ENCODE peak calls at places on chromosome 11, in four cellular contexts. One of them, this sample, is unnamed.

GRCh38 chr11:41245704-41246398 is 213.6 kb downstream of the LRRC4C start:
- DNase-seq in cardiac fibroblast: no peak
- DNase-seq in activated B cell treated with CpG ODN at 0.5 μM for 24 hours: no peak
- DNase-seq in stimulated activated CD4-positive, alpha-beta T cell treated with anti-CD3 and anti-CD28 coated beads, Interleukin-12 subunit alpha, Interleukin-12 subunit beta, amount 100 ng/mL, for 48 hours: no peak
- DNase-seq in this sample: no peak

GRCh38 chr11:85806016-85806415 is 4.9 kb downstream of the SYTL2 start:
- DNase-seq in cardiac fibroblast: no peak
- DNase-seq in activated B cell treated with CpG ODN at 0.5 μM for 24 hours: no peak
- DNase-seq in stimulated activated CD4-positive, alpha-beta T cell treated with anti-CD3 and anti-CD28 coated beads, Interleukin-12 subunit alpha, Interleukin-12 subunit beta, amount 100 ng/mL, for 48 hours: no peak
- DNase-seq in this sample: no peak

GRCh38 chr11:76783294-76783900 is at the start of gene TSKU:
- DNase-seq in cardiac fibroblast: no peak
- DNase-seq in activated B cell treated with CpG ODN at 0.5 μM for 24 hours: no peak
- DNase-seq in stimulated activated CD4-positive, alpha-beta T cell treated with anti-CD3 and anti-CD28 coated beads, Interleukin-12 subunit alpha, Interleukin-12 subunit beta, amount 100 ng/mL, for 48 hours: no peak
- DNase-seq in this sample: no peak

GRCh38 chr11:125494987-125495725 is 909 bp downstream of the FEZ1 start:
- DNase-seq in cardiac fibroblast: peak; percentile 49
- DNase-seq in activated B cell treated with CpG ODN at 0.5 μM for 24 hours: peak; percentile 35
- DNase-seq in stimulated activated CD4-positive, alpha-beta T cell treated with anti-CD3 and anti-CD28 coated beads, Interleukin-12 subunit alpha, Interleukin-12 subunit beta, amount 100 ng/mL, for 48 hours: no peak
- DNase-seq in this sample: peak; percentile 33

GRCh38 chr11:910044-910588 is 494 bp downstream of the CHID1 start:
- DNase-seq in cardiac fibroblast: no peak
- DNase-seq in activated B cell treated with CpG ODN at 0.5 μM for 24 hours: no peak
- DNase-seq in stimulated activated CD4-positive, alpha-beta T cell treated with anti-CD3 and anti-CD28 coated beads, Interleukin-12 subunit alpha, Interleukin-12 subunit beta, amount 100 ng/mL, for 48 hours: no peak
- DNase-seq in this sample: no peak

GRCh38 chr11:95154514-95154913 is 64.9 kb downstream of the ENDOD1 start:
- DNase-seq in cardiac fibroblast: peak; percentile 73
- DNase-seq in activated B cell treated with CpG ODN at 0.5 μM for 24 hours: peak; percentile 28
- DNase-seq in stimulated activated CD4-positive, alpha-beta T cell treated with anti-CD3 and anti-CD28 coated beads, Interleukin-12 subunit alpha, Interleukin-12 subunit beta, amount 100 ng/mL, for 48 hours: peak; percentile 55
- DNase-seq in this sample: peak; percentile 67

GRCh38 chr11:88555018-88555828 is 217.7 kb upstream of the CTSC start:
- DNase-seq in cardiac fibroblast: peak; percentile 98
- DNase-seq in activated B cell treated with CpG ODN at 0.5 μM for 24 hours: no peak
- DNase-seq in stimulated activated CD4-positive, alpha-beta T cell treated with anti-CD3 and anti-CD28 coated beads, Interleukin-12 subunit alpha, Interleukin-12 subunit beta, amount 100 ng/mL, for 48 hours: no peak
- DNase-seq in this sample: peak; percentile 100

GRCh38 chr11:57641426-57641825 is 8.3 kb downstream of the YPEL4 start:
- DNase-seq in cardiac fibroblast: peak; percentile 81
- DNase-seq in activated B cell treated with CpG ODN at 0.5 μM for 24 hours: no peak
- DNase-seq in stimulated activated CD4-positive, alpha-beta T cell treated with anti-CD3 and anti-CD28 coated beads, Interleukin-12 subunit alpha, Interleukin-12 subunit beta, amount 100 ng/mL, for 48 hours: no peak
- DNase-seq in this sample: peak; percentile 75

GRCh38 chr11:940496-941135 is 14.9 kb downstream of the AP2A2 start:
- DNase-seq in cardiac fibroblast: no peak
- DNase-seq in activated B cell treated with CpG ODN at 0.5 μM for 24 hours: no peak
- DNase-seq in stimulated activated CD4-positive, alpha-beta T cell treated with anti-CD3 and anti-CD28 coated beads, Interleukin-12 subunit alpha, Interleukin-12 subunit beta, amount 100 ng/mL, for 48 hours: no peak
- DNase-seq in this sample: no peak

GRCh38 chr11:6270584-6271246 is 11.1 kb downstream of the CCKBR start:
- DNase-seq in cardiac fibroblast: no peak
- DNase-seq in activated B cell treated with CpG ODN at 0.5 μM for 24 hours: no peak
- DNase-seq in stimulated activated CD4-positive, alpha-beta T cell treated with anti-CD3 and anti-CD28 coated beads, Interleukin-12 subunit alpha, Interleukin-12 subunit beta, amount 100 ng/mL, for 48 hours: no peak
- DNase-seq in this sample: no peak

GRCh38 chr11:10973416-10973815 is 115.6 kb upstream of the ZBED5 start:
- DNase-seq in cardiac fibroblast: no peak
- DNase-seq in activated B cell treated with CpG ODN at 0.5 μM for 24 hours: no peak
- DNase-seq in stimulated activated CD4-positive, alpha-beta T cell treated with anti-CD3 and anti-CD28 coated beads, Interleukin-12 subunit alpha, Interleukin-12 subunit beta, amount 100 ng/mL, for 48 hours: no peak
- DNase-seq in this sample: no peak

GRCh38 chr11:102530558-102530957 is at the start of gene MMP7:
- DNase-seq in cardiac fibroblast: peak; percentile 15
- DNase-seq in activated B cell treated with CpG ODN at 0.5 μM for 24 hours: no peak
- DNase-seq in stimulated activated CD4-positive, alpha-beta T cell treated with anti-CD3 and anti-CD28 coated beads, Interleukin-12 subunit alpha, Interleukin-12 subunit beta, amount 100 ng/mL, for 48 hours: no peak
- DNase-seq in this sample: peak; percentile 72

GRCh38 chr11:62770778-62771143 is 435 bp upstream of the TAF6L start:
- DNase-seq in cardiac fibroblast: no peak
- DNase-seq in activated B cell treated with CpG ODN at 0.5 μM for 24 hours: no peak
- DNase-seq in stimulated activated CD4-positive, alpha-beta T cell treated with anti-CD3 and anti-CD28 coated beads, Interleukin-12 subunit alpha, Interleukin-12 subunit beta, amount 100 ng/mL, for 48 hours: no peak
- DNase-seq in this sample: no peak

GRCh38 chr11:62771144-62772021 is at the start of gene TAF6L:
- DNase-seq in cardiac fibroblast: peak; percentile 98
- DNase-seq in activated B cell treated with CpG ODN at 0.5 μM for 24 hours: peak; percentile 81
- DNase-seq in stimulated activated CD4-positive, alpha-beta T cell treated with anti-CD3 and anti-CD28 coated beads, Interleukin-12 subunit alpha, Interleukin-12 subunit beta, amount 100 ng/mL, for 48 hours: peak; percentile 94
- DNase-seq in this sample: peak; percentile 96

GRCh38 chr11:111634981-111635705 is 32.9 kb downstream of the SIK2 start:
- DNase-seq in cardiac fibroblast: peak; percentile 34
- DNase-seq in activated B cell treated with CpG ODN at 0.5 μM for 24 hours: no peak
- DNase-seq in stimulated activated CD4-positive, alpha-beta T cell treated with anti-CD3 and anti-CD28 coated beads, Interleukin-12 subunit alpha, Interleukin-12 subunit beta, amount 100 ng/mL, for 48 hours: no peak
- DNase-seq in this sample: peak; percentile 81

GRCh38 chr11:101061606-101062005 is 68.0 kb downstream of the PGR start:
- DNase-seq in cardiac fibroblast: peak; percentile 77
- DNase-seq in activated B cell treated with CpG ODN at 0.5 μM for 24 hours: no peak
- DNase-seq in stimulated activated CD4-positive, alpha-beta T cell treated with anti-CD3 and anti-CD28 coated beads, Interleukin-12 subunit alpha, Interleukin-12 subunit beta, amount 100 ng/mL, for 48 hours: no peak
- DNase-seq in this sample: no peak

GRCh38 chr11:3022300-3022967 is 30.3 kb upstream of the NAP1L4 start:
- DNase-seq in cardiac fibroblast: peak; percentile 83
- DNase-seq in activated B cell treated with CpG ODN at 0.5 μM for 24 hours: no peak
- DNase-seq in stimulated activated CD4-positive, alpha-beta T cell treated with anti-CD3 and anti-CD28 coated beads, Interleukin-12 subunit alpha, Interleukin-12 subunit beta, amount 100 ng/mL, for 48 hours: no peak
- DNase-seq in this sample: peak; percentile 90

GRCh38 chr11:77559686-77560425 is 29.9 kb upstream of the AQP11 start:
- DNase-seq in cardiac fibroblast: peak; percentile 35
- DNase-seq in activated B cell treated with CpG ODN at 0.5 μM for 24 hours: no peak
- DNase-seq in stimulated activated CD4-positive, alpha-beta T cell treated with anti-CD3 and anti-CD28 coated beads, Interleukin-12 subunit alpha, Interleukin-12 subunit beta, amount 100 ng/mL, for 48 hours: no peak
- DNase-seq in this sample: peak; percentile 92

GRCh38 chr11:117862019-117862725 is 14.3 kb downstream of the FXYD6 start:
- DNase-seq in cardiac fibroblast: no peak
- DNase-seq in activated B cell treated with CpG ODN at 0.5 μM for 24 hours: no peak
- DNase-seq in stimulated activated CD4-positive, alpha-beta T cell treated with anti-CD3 and anti-CD28 coated beads, Interleukin-12 subunit alpha, Interleukin-12 subunit beta, amount 100 ng/mL, for 48 hours: no peak
- DNase-seq in this sample: no peak

GRCh38 chr11:10498426-10499250 is 42.3 kb downstream of the RNF141 start:
- DNase-seq in cardiac fibroblast: no peak
- DNase-seq in activated B cell treated with CpG ODN at 0.5 μM for 24 hours: no peak
- DNase-seq in stimulated activated CD4-positive, alpha-beta T cell treated with anti-CD3 and anti-CD28 coated beads, Interleukin-12 subunit alpha, Interleukin-12 subunit beta, amount 100 ng/mL, for 48 hours: no peak
- DNase-seq in this sample: no peak

GRCh38 chr11:57213282-57214086 is 23.6 kb downstream of the APLNR start:
- DNase-seq in cardiac fibroblast: peak; percentile 60
- DNase-seq in activated B cell treated with CpG ODN at 0.5 μM for 24 hours: no peak
- DNase-seq in stimulated activated CD4-positive, alpha-beta T cell treated with anti-CD3 and anti-CD28 coated beads, Interleukin-12 subunit alpha, Interleukin-12 subunit beta, amount 100 ng/mL, for 48 hours: no peak
- DNase-seq in this sample: peak; percentile 32

GRCh38 chr11:12769834-12770345 is 95.7 kb downstream of the TEAD1 start:
- DNase-seq in cardiac fibroblast: peak; percentile 89
- DNase-seq in activated B cell treated with CpG ODN at 0.5 μM for 24 hours: no peak
- DNase-seq in stimulated activated CD4-positive, alpha-beta T cell treated with anti-CD3 and anti-CD28 coated beads, Interleukin-12 subunit alpha, Interleukin-12 subunit beta, amount 100 ng/mL, for 48 hours: no peak
- DNase-seq in this sample: peak; percentile 85

GRCh38 chr11:64348611-64349387 is 8.8 kb downstream of the CCDC88B start:
- DNase-seq in cardiac fibroblast: no peak
- DNase-seq in activated B cell treated with CpG ODN at 0.5 μM for 24 hours: no peak
- DNase-seq in stimulated activated CD4-positive, alpha-beta T cell treated with anti-CD3 and anti-CD28 coated beads, Interleukin-12 subunit alpha, Interleukin-12 subunit beta, amount 100 ng/mL, for 48 hours: no peak
- DNase-seq in this sample: no peak

GRCh38 chr11:57567210-57567511 is 311 bp downstream of the UBE2L6 start:
- DNase-seq in cardiac fibroblast: peak; percentile 13
- DNase-seq in activated B cell treated with CpG ODN at 0.5 μM for 24 hours: no peak
- DNase-seq in stimulated activated CD4-positive, alpha-beta T cell treated with anti-CD3 and anti-CD28 coated beads, Interleukin-12 subunit alpha, Interleukin-12 subunit beta, amount 100 ng/mL, for 48 hours: no peak
- DNase-seq in this sample: no peak

GRCh38 chr11:122285021-122285420 is 169.0 kb upstream of the BLID start:
- DNase-seq in cardiac fibroblast: no peak
- DNase-seq in activated B cell treated with CpG ODN at 0.5 μM for 24 hours: no peak
- DNase-seq in stimulated activated CD4-positive, alpha-beta T cell treated with anti-CD3 and anti-CD28 coated beads, Interleukin-12 subunit alpha, Interleukin-12 subunit beta, amount 100 ng/mL, for 48 hours: no peak
- DNase-seq in this sample: no peak

GRCh38 chr11:85771568-85771967 is 39.4 kb downstream of the SYTL2 start:
- DNase-seq in cardiac fibroblast: no peak
- DNase-seq in activated B cell treated with CpG ODN at 0.5 μM for 24 hours: no peak
- DNase-seq in stimulated activated CD4-positive, alpha-beta T cell treated with anti-CD3 and anti-CD28 coated beads, Interleukin-12 subunit alpha, Interleukin-12 subunit beta, amount 100 ng/mL, for 48 hours: no peak
- DNase-seq in this sample: no peak